ENCODE peak calls at places on chromosome 2, in ten cellular contexts. R is astrocyte of the spinal cord, Y is GM13976, T is kidney, J is HCT116, Q is A549, G is retina, L is HS-27A, S is kidney epithelial cell, K is astrocyte. A is an unnamed sample.

GRCh38 chr2:172953970-172954852 is 121.4 kb upstream of the MAP3K20 start:
- DNase-seq in R (no peak), Y (no peak), T (no peak), J (no peak), Q (no peak), G (no peak), L (no peak), S (no peak), K (no peak), A (no peak)

GRCh38 chr2:36376319-36376765 is 20.8 kb downstream of the CRIM1 start:
- DNase-seq in R (peak; percentile 66), Y (no peak), T (peak; percentile 89), J (no peak), Q (no peak), G (no peak), L (no peak), S (no peak), K (no peak), A (no peak)

GRCh38 chr2:166727105-166727504 is 161.2 kb upstream of the XIRP2 start:
- DNase-seq in R (no peak), Y (peak; percentile 13), T (no peak), J (no peak), Q (no peak), G (no peak), L (no peak), S (no peak), K (no peak), A (no peak)

GRCh38 chr2:182952741-182953450 is 85.4 kb downstream of the NCKAP1 start:
- DNase-seq in R (peak; percentile 52), Y (no peak), T (no peak), J (no peak), Q (no peak), G (no peak), L (no peak), S (no peak), K (peak; percentile 62), A (no peak)

GRCh38 chr2:198641161-198641560 is 816.6 kb downstream of the SATB2 start:
- DNase-seq in R (no peak), Y (no peak), T (no peak), J (no peak), Q (no peak), G (no peak), L (no peak), S (no peak), K (no peak), A (no peak)

GRCh38 chr2:168519534-168520308 is 63.6 kb downstream of the CERS6 start:
- DNase-seq in R (no peak), Y (no peak), T (no peak), J (no peak), Q (no peak), G (no peak), L (no peak), S (no peak), K (peak; percentile 65), A (no peak)

GRCh38 chr2:41926614-41927580 is 120.9 kb upstream of the PKDCC start:
- DNase-seq in R (no peak), Y (no peak), T (peak; percentile 90), J (no peak), Q (no peak), G (no peak), L (no peak), S (no peak), K (no peak), A (no peak)

GRCh38 chr2:96769816-96770215 is 9.1 kb downstream of the CNNM4 start:
- DNase-seq in R (no peak), Y (no peak), T (no peak), J (no peak), Q (no peak), G (no peak), L (no peak), S (no peak), K (no peak), A (peak; percentile 29)

GRCh38 chr2:74552914-74553811 is 579 bp downstream of the LOXL3 start:
- DNase-seq in R (no peak), Y (peak; percentile 76), T (peak; percentile 86), J (no peak), Q (no peak), G (peak; percentile 84), L (no peak), S (no peak), K (no peak), A (peak; percentile 50)

GRCh38 chr2:102717308-102718018 is 44.4 kb upstream of the TMEM182 start:
- DNase-seq in R (peak; percentile 28), Y (no peak), T (no peak), J (no peak), Q (no peak), G (no peak), L (no peak), S (no peak), K (peak; percentile 6), A (peak; percentile 35)

GRCh38 chr2:108936076-108936867 is 52.7 kb downstream of the EDAR start:
- DNase-seq in R (no peak), Y (no peak), T (peak; percentile 51), J (no peak), Q (no peak), G (peak; percentile 48), L (no peak), S (no peak), K (no peak), A (no peak)

GRCh38 chr2:60356346-60356745 is 197.1 kb downstream of the BCL11A start:
- DNase-seq in R (no peak), Y (no peak), T (no peak), J (no peak), Q (no peak), G (no peak), L (no peak), S (no peak), K (no peak), A (no peak)

GRCh38 chr2:61536086-61536722 is 2.0 kb downstream of the XPO1 start:
- DNase-seq in R (peak; percentile 48), Y (no peak), T (no peak), J (no peak), Q (no peak), G (no peak), L (no peak), S (no peak), K (peak; percentile 15), A (peak; percentile 76)

GRCh38 chr2:173823540-173823939 is 141.6 kb downstream of the SP3 start:
- DNase-seq in R (no peak), Y (no peak), T (no peak), J (no peak), Q (no peak), G (no peak), L (no peak), S (no peak), K (no peak), A (no peak)

GRCh38 chr2:152369176-152369860 is 34.3 kb downstream of the FMNL2 start:
- DNase-seq in R (peak; percentile 89), Y (no peak), T (no peak), J (no peak), Q (no peak), G (no peak), L (no peak), S (peak; percentile 59), K (peak; percentile 90), A (no peak)

GRCh38 chr2:189362283-189362682 is 79.0 kb upstream of the WDR75 start:
- DNase-seq in R (no peak), Y (no peak), T (no peak), J (no peak), Q (no peak), G (no peak), L (no peak), S (no peak), K (peak; percentile 73), A (no peak)

GRCh38 chr2:17878222-17879136 is at the start of gene KCNS3:
- DNase-seq in R (peak; percentile 8), Y (peak; percentile 77), T (peak; percentile 74), J (no peak), Q (peak; percentile 64), G (peak; percentile 78), L (no peak), S (no peak), K (no peak), A (peak; percentile 59)

GRCh38 chr2:26526105-26526504 is 48.2 kb upstream of the OTOF start:
- DNase-seq in R (no peak), Y (no peak), T (no peak), J (no peak), Q (no peak), G (no peak), L (no peak), S (no peak), K (no peak), A (no peak)

A was measured in glutamatergic neuron.